ENCODE peak calls at places on chromosomes 16 and 17, in ten cellular contexts. D, P, R, S, K, V, A, J, C and G are unnamed samples.

GRCh38 chr16:69848635-69849545 is 86.8 kb downstream of the WWP2 start:
- DNase-seq in A (no peak), S (peak), P (no peak), C (no peak), K (no peak), J (peak), R (peak), D (peak), V (peak), G (peak)

GRCh38 chr16:48052731-48053130 is 103.1 kb downstream of the ABCC12 start:
- DNase-seq in V (no peak), R (no peak), S (no peak), K (no peak), C (no peak), P (no peak), J (no peak), D (no peak), A (no peak), G (no peak)

GRCh38 chr16:10514369-10515055 is 65.9 kb downstream of the EMP2 start:
- DNase-seq in V (no peak), P (peak), J (peak), R (no peak), A (peak), D (peak), S (peak), C (peak), K (peak), G (peak)

GRCh38 chr16:80092686-80093085 is 448.1 kb upstream of the DYNLRB2 start:
- DNase-seq in S (no peak), C (no peak), A (no peak), P (no peak), D (no peak), K (no peak), V (no peak), R (no peak), J (no peak), G (no peak)

GRCh38 chr17:2214887-2215615 is 88.5 kb downstream of the SMG6 start:
- DNase-seq in A (no peak), R (peak), K (peak), D (peak), J (no peak), P (no peak), S (no peak), C (no peak), V (peak), G (no peak)

GRCh38 chr17:36675250-36675649 is 73.9 kb downstream of the MRM1 start:
- DNase-seq in K (no peak), A (no peak), C (no peak), V (no peak), P (no peak), R (no peak), S (no peak), J (no peak), D (no peak), G (no peak)

GRCh38 chr17:18015603-18016002 is 23.4 kb downstream of the ATPAF2 start:
- DNase-seq in D (no peak), J (no peak), A (no peak), R (no peak), K (no peak), P (no peak), V (no peak), S (no peak), C (peak), G (no peak)

GRCh38 chr17:19762515-19762961 is 14.4 kb upstream of the ALDH3A1 start:
- DNase-seq in V (peak), P (peak), R (peak), K (peak), J (peak), A (peak), C (peak), D (no peak), S (peak), G (no peak)

GRCh38 chr17:7651097-7651958 is 602 bp downstream of the ATP1B2 start:
- DNase-seq in A (no peak), K (no peak), S (no peak), J (peak), V (no peak), D (no peak), C (no peak), P (no peak), R (no peak), G (no peak)

GRCh38 chr16:4101421-4102275 is 14.6 kb downstream of the ADCY9 start:
- DNase-seq in S (no peak), R (peak), C (no peak), P (no peak), A (no peak), J (no peak), K (no peak), V (no peak), D (no peak), G (no peak)

GRCh38 chr17:3990391-3991127 is 26.3 kb upstream of the ATP2A3 start:
- DNase-seq in K (no peak), D (no peak), J (no peak), A (no peak), S (no peak), C (no peak), V (no peak), R (peak), P (no peak), G (no peak)

GRCh38 chr17:9032151-9032550 is 10.8 kb downstream of the NTN1 start:
- DNase-seq in A (no peak), J (no peak), K (no peak), D (no peak), C (no peak), V (no peak), R (no peak), P (no peak), S (no peak), G (no peak)

GRCh38 chr17:81490599-81490992 is 22.0 kb downstream of the ACTG1 start:
- DNase-seq in D (no peak), J (no peak), C (no peak), P (no peak), V (no peak), S (no peak), R (no peak), K (no peak), A (no peak), G (no peak)

GRCh38 chr17:77233635-77234334 is 93.0 kb downstream of the SEC14L1 start:
- DNase-seq in D (no peak), K (peak), P (peak), S (no peak), J (no peak), C (no peak), A (peak), R (no peak), V (no peak), G (no peak)

GRCh38 chr16:80058236-80058635 is 457.7 kb upstream of the MAF start:
- DNase-seq in R (peak), J (no peak), P (no peak), V (peak), C (no peak), A (no peak), K (no peak), S (no peak), D (no peak), G (no peak)